ENCODE peak calls at places on chromosomes 1 and 21, in four cellular contexts. G is GM12878, D is body of pancreas, Y is NCI-H774. S is an unnamed sample.

GRCh38 chr1:94678187-94678863 is 136.8 kb upstream of the F3 start:
- DNase-seq in G (no peak), D (no peak), Y (no peak), S (no peak)

GRCh38 chr1:19210772-19211549 is 895 bp upstream of the UBR4 start:
- DNase-seq in G (no peak), Y (no peak), D (no peak), S (no peak)

GRCh38 chr1:53592521-53592982 is 133.4 kb downstream of the DMRTB1 start:
- DNase-seq in Y (no peak), D (peak; percentile 17), G (no peak), S (no peak)

GRCh38 chr1:18632218-18632588 is 1.6 kb downstream of the PAX7 start:
- DNase-seq in D (no peak), Y (no peak), G (no peak), S (no peak)

GRCh38 chr1:89995595-89996397 is 886 bp downstream of the ZNF326 start:
- DNase-seq in D (no peak), Y (no peak), G (no peak), S (no peak)

GRCh38 chr1:36390411-36390810 is 4.7 kb upstream of the STK40 start:
- DNase-seq in G (no peak), D (no peak), Y (no peak), S (no peak)

GRCh38 chr1:41918450-41919043 is at the start of gene HIVEP3:
- DNase-seq in Y (peak; percentile 79), D (peak; percentile 41), G (no peak), S (peak; percentile 60)

GRCh38 chr1:9289724-9290493 is 2.8 kb upstream of the SPSB1 start:
- DNase-seq in G (no peak), Y (no peak), D (peak; percentile 47), S (peak; percentile 61)

GRCh38 chr1:108199231-108199657 is 899 bp downstream of the SLC25A24 start:
- DNase-seq in Y (no peak), G (no peak), D (no peak), S (peak; percentile 58)

GRCh38 chr1:44037154-44037553 is 5.9 kb upstream of the SLC6A9 start:
- DNase-seq in G (no peak), Y (no peak), D (no peak), S (no peak)

GRCh38 chr1:90122679-90123340 is 127.9 kb downstream of the ZNF326 start:
- DNase-seq in G (no peak), Y (no peak), D (peak; percentile 7), S (no peak)

GRCh38 chr21:34078915-34079314 is 5.5 kb downstream of the MRPS6 start:
- DNase-seq in Y (no peak), D (peak; percentile 38), G (no peak), S (no peak)

GRCh38 chr1:9699361-9699760 is 47.8 kb downstream of the PIK3CD start:
- DNase-seq in D (no peak), G (no peak), Y (no peak), S (no peak)

GRCh38 chr1:94020764-94021579 is 100.0 kb downstream of the ABCA4 start:
- DNase-seq in G (no peak), Y (no peak), D (no peak), S (peak; percentile 68)

GRCh38 chr1:39394598-39394997 is 96.8 kb upstream of the BMP8A start:
- DNase-seq in D (peak; percentile 45), Y (peak; percentile 46), G (no peak), S (peak; percentile 39)

GRCh38 chr1:228007801-228008341 is 1.1 kb downstream of the WNT3A start:
- DNase-seq in D (no peak), Y (no peak), G (no peak), S (no peak)

GRCh38 chr1:230407351-230407750 is 18.8 kb downstream of the PGBD5 start:
- DNase-seq in G (no peak), Y (no peak), D (peak; percentile 34), S (no peak)

GRCh38 chr21:40029888-40030287 is 162.7 kb downstream of the PCP4 start:
- DNase-seq in D (no peak), Y (no peak), G (no peak), S (no peak)

GRCh38 chr1:10252508-10252907 is 42.1 kb downstream of the KIF1B start:
- DNase-seq in D (no peak), G (no peak), Y (no peak), S (peak; percentile 78)

GRCh38 chr1:184424945-184425344 is 38.1 kb downstream of the C1orf21 start:
- DNase-seq in G (no peak), D (no peak), Y (no peak), S (no peak)

GRCh38 chr21:14603202-14603601 is 57.1 kb upstream of the SAMSN1 start:
- DNase-seq in D (no peak), G (no peak), Y (no peak), S (peak; percentile 68)

GRCh38 chr1:18064564-18064963 is 43.0 kb upstream of the IGSF21 start:
- DNase-seq in D (peak; percentile 25), Y (no peak), G (no peak), S (no peak)

GRCh38 chr1:225179686-225180085 is 248.2 kb downstream of the LBR start:
- DNase-seq in Y (no peak), G (no peak), D (no peak), S (no peak)

GRCh38 chr1:230308821-230309220 is 117.3 kb downstream of the PGBD5 start:
- DNase-seq in Y (no peak), D (no peak), G (no peak), S (no peak)

GRCh38 chr21:26100573-26100972 is 70.0 kb downstream of the APP start:
- DNase-seq in D (no peak), G (no peak), Y (no peak), S (no peak)

GRCh38 chr1:119974013-119974412 is 77.7 kb upstream of the ADAM30 start:
- DNase-seq in G (no peak), Y (peak; percentile 5), D (no peak), S (no peak)

S was measured in HT1080.